ENCODE peak calls at places on chromosomes 2 and 18, in ten cellular contexts. E is T-helper 9 cell; D is kidney; M is stimulated activated CD8-positive, alpha-beta memory T cell treated with anti-CD3 and anti-CD28 coated beads, Interleukin-15, amount 100 ng/mL, for 1 hour; W is endothelial cell of umbilical vein; N is AG09309; A is brain microvascular endothelial cell; X is heart left ventricle; F is RPMI8226; Q is HFFc6. G is an unnamed sample.

GRCh38 chr18:8121942-8122480 is 487.2 kb upstream of the RAB12 start:
- DNase-seq in E (no peak), D (no peak), M (no peak), W (peak), N (no peak), A (peak), X (no peak), F (no peak), Q (peak), G (no peak)

GRCh38 chr2:46951290-46952064 is 35.9 kb upstream of the MCFD2 start:
- DNase-seq in E (no peak), D (no peak), M (no peak), W (no peak), N (no peak), A (no peak), X (no peak), F (no peak), Q (no peak), G (no peak)

GRCh38 chr2:138059487-138059886 is 95.2 kb downstream of the HNMT start:
- DNase-seq in E (no peak), D (no peak), M (no peak), W (peak), N (no peak), A (peak), X (no peak), F (no peak), Q (no peak), G (no peak)

GRCh38 chr2:47724221-47724981 is 58.5 kb upstream of the MSH6 start:
- DNase-seq in E (no peak), D (no peak), M (no peak), W (no peak), N (no peak), A (peak), X (no peak), F (no peak), Q (no peak), G (no peak)

GRCh38 chr2:100292022-100292580 is 30.2 kb downstream of the LONRF2 start:
- DNase-seq in E (no peak), D (no peak), M (no peak), W (no peak), N (peak), A (peak), X (no peak), F (no peak), Q (peak), G (peak)

GRCh38 chr2:172103471-172104292 is 982 bp upstream of the DLX2 start:
- DNase-seq in E (peak), D (peak), M (peak), W (peak), N (no peak), A (peak), X (peak), F (peak), Q (peak), G (no peak)

GRCh38 chr18:43882358-43882757 is 605.1 kb upstream of the SYT4 start:
- DNase-seq in E (no peak), D (no peak), M (no peak), W (no peak), N (no peak), A (no peak), X (peak), F (no peak), Q (no peak), G (no peak)

GRCh38 chr2:162037028-162037795 is 36.8 kb downstream of the DPP4 start:
- DNase-seq in E (no peak), D (no peak), M (no peak), W (peak), N (no peak), A (no peak), X (no peak), F (no peak), Q (no peak), G (no peak)

GRCh38 chr18:44671914-44672313 is 8.8 kb upstream of the SETBP1 start:
- DNase-seq in E (no peak), D (no peak), M (no peak), W (no peak), N (no peak), A (no peak), X (no peak), F (no peak), Q (no peak), G (no peak)

GRCh38 chr18:48770243-48770642 is 180.5 kb downstream of the SMAD7 start:
- DNase-seq in E (no peak), D (peak), M (no peak), W (no peak), N (no peak), A (no peak), X (no peak), F (no peak), Q (no peak), G (no peak)

GRCh38 chr2:213544940-213545339 is 260.7 kb downstream of the SPAG16 start:
- DNase-seq in E (no peak), D (no peak), M (no peak), W (no peak), N (no peak), A (no peak), X (no peak), F (no peak), Q (no peak), G (no peak)